ENCODE peak calls at places on chromosomes 13 and 19, in ten cellular contexts. I is activated naive CD4-positive, alpha-beta T cell treated with anti-CD3 and anti-CD28 coated beads for 36 hours; Y is stimulated activated CD4-positive, alpha-beta T cell treated with anti-CD3 and anti-CD28 coated beads, Interleukin-1b, Interleukin-23, amount 100 ng/mL, for 24 hours; F is neural crest cell; G is ELR; B is memory B cell; Q is AG04450; T is GM10248; N is T-helper 1 cell; M is cardiac muscle cell. A is an unnamed sample.

GRCh38 chr19:30222993-30223865 is 149.0 kb upstream of the ZNF536 start:
- DNase-seq in I (no peak), Y (no peak), F (peak; percentile 30), G (no peak), B (no peak), Q (no peak), T (no peak), N (no peak), M (peak; percentile 45), A (no peak)

GRCh38 chr13:25803626-25804025 is 248.2 kb downstream of the SHISA2 start:
- DNase-seq in I (no peak), Y (no peak), F (no peak), G (no peak), B (no peak), Q (no peak), T (no peak), N (no peak), M (no peak), A (peak; percentile 5)

GRCh38 chr19:7004313-7004931 is 16.8 kb downstream of the MBD3L2B start:
- DNase-seq in I (peak; percentile 31), Y (no peak), F (peak; percentile 10), G (no peak), B (peak; percentile 23), Q (no peak), T (no peak), N (no peak), M (peak; percentile 1), A (peak; percentile 28)

GRCh38 chr13:42490676-42491075 is 83.3 kb upstream of the TNFSF11 start:
- DNase-seq in I (no peak), Y (no peak), F (no peak), G (no peak), B (no peak), Q (no peak), T (no peak), N (no peak), M (no peak), A (no peak)

GRCh38 chr13:38363219-38363618 is 13.6 kb downstream of the UFM1 start:
- DNase-seq in I (no peak), Y (no peak), F (no peak), G (no peak), B (no peak), Q (no peak), T (no peak), N (no peak), M (no peak), A (no peak)

GRCh38 chr19:55253264-55253663 is 5.6 kb downstream of the PPP6R1 start:
- DNase-seq in I (no peak), Y (no peak), F (no peak), G (no peak), B (no peak), Q (no peak), T (no peak), N (no peak), M (no peak), A (no peak)

GRCh38 chr19:16066611-16067104 is 9.6 kb upstream of the TPM4 start:
- DNase-seq in I (peak; percentile 85), Y (no peak), F (no peak), G (peak; percentile 65), B (peak; percentile 34), Q (no peak), T (peak; percentile 63), N (no peak), M (no peak), A (no peak)

GRCh38 chr19:50486823-50487515 is 10.3 kb upstream of the GARIN5A start:
- DNase-seq in I (peak; percentile 75), Y (peak; percentile 49), F (peak; percentile 67), G (peak; percentile 53), B (peak; percentile 39), Q (no peak), T (no peak), N (no peak), M (peak; percentile 89), A (peak; percentile 42)

GRCh38 chr19:53511933-53512374 is 26.0 kb upstream of the ZNF331 start:
- DNase-seq in I (peak; percentile 61), Y (no peak), F (peak; percentile 57), G (peak; percentile 67), B (peak; percentile 34), Q (peak; percentile 16), T (no peak), N (peak; percentile 28), M (peak; percentile 80), A (peak; percentile 52)

GRCh38 chr13:102704238-102704750 is 9.4 kb upstream of the METTL21C start:
- DNase-seq in I (no peak), Y (no peak), F (no peak), G (no peak), B (no peak), Q (no peak), T (no peak), N (no peak), M (no peak), A (peak; percentile 78)

GRCh38 chr19:16739546-16739945 is 19.9 kb downstream of the NWD1 start:
- DNase-seq in I (peak; percentile 14), Y (no peak), F (no peak), G (peak; percentile 8), B (no peak), Q (no peak), T (no peak), N (no peak), M (peak; percentile 55), A (no peak)

GRCh38 chr13:34161829-34162544 is 344.0 kb downstream of the RFC3 start:
- DNase-seq in I (no peak), Y (no peak), F (no peak), G (peak; percentile 52), B (no peak), Q (peak; percentile 43), T (no peak), N (no peak), M (peak; percentile 6), A (no peak)